ENCODE peak calls at places on chromosome 17, in six cellular contexts. One of them, this sample, is unnamed.

GRCh38 chr17:55266958-55267688 is 2.4 kb downstream of the HLF start:
- DNase-seq in HS-5: no peak
- DNase-seq in nephron progenitor cell: no peak
- DNase-seq in stimulated activated CD4-positive, alpha-beta T cell treated with anti-CD3 and anti-CD28 coated beads, Interleukin-12 subunit alpha, Interleukin-12 subunit beta, amount 100 ng/mL, for 48 hours: no peak
- DNase-seq in left ventricle myocardium superior: no peak
- DNase-seq in A549: no peak
- DNase-seq in this sample: no peak

GRCh38 chr17:17171991-17172939 is 33.9 kb downstream of the PLD6 start:
- DNase-seq in HS-5: no peak
- DNase-seq in nephron progenitor cell: no peak
- DNase-seq in stimulated activated CD4-positive, alpha-beta T cell treated with anti-CD3 and anti-CD28 coated beads, Interleukin-12 subunit alpha, Interleukin-12 subunit beta, amount 100 ng/mL, for 48 hours: no peak
- DNase-seq in A549: no peak
- DNase-seq in left ventricle myocardium superior: peak; percentile 70
- DNase-seq in this sample: peak; percentile 22

GRCh38 chr17:6712854-6713129 is 377 bp downstream of the SLC13A5 start:
- DNase-seq in HS-5: no peak
- DNase-seq in stimulated activated CD4-positive, alpha-beta T cell treated with anti-CD3 and anti-CD28 coated beads, Interleukin-12 subunit alpha, Interleukin-12 subunit beta, amount 100 ng/mL, for 48 hours: no peak
- DNase-seq in left ventricle myocardium superior: no peak
- DNase-seq in nephron progenitor cell: no peak
- DNase-seq in A549: no peak
- DNase-seq in this sample: no peak

GRCh38 chr17:79951361-79952264 is 84.1 kb downstream of the TBC1D16 start:
- DNase-seq in nephron progenitor cell: peak; percentile 77
- DNase-seq in left ventricle myocardium superior: peak; percentile 65
- DNase-seq in A549: no peak
- DNase-seq in stimulated activated CD4-positive, alpha-beta T cell treated with anti-CD3 and anti-CD28 coated beads, Interleukin-12 subunit alpha, Interleukin-12 subunit beta, amount 100 ng/mL, for 48 hours: no peak
- DNase-seq in HS-5: no peak
- DNase-seq in this sample: no peak

GRCh38 chr17:42249681-42250446 is 26.3 kb downstream of the STAT5B start:
- DNase-seq in left ventricle myocardium superior: no peak
- DNase-seq in stimulated activated CD4-positive, alpha-beta T cell treated with anti-CD3 and anti-CD28 coated beads, Interleukin-12 subunit alpha, Interleukin-12 subunit beta, amount 100 ng/mL, for 48 hours: peak; percentile 44
- DNase-seq in A549: no peak
- DNase-seq in HS-5: no peak
- DNase-seq in nephron progenitor cell: no peak
- DNase-seq in this sample: no peak

GRCh38 chr17:28871056-28871579 is 16.3 kb downstream of the ERAL1 start:
- DNase-seq in nephron progenitor cell: no peak
- DNase-seq in left ventricle myocardium superior: peak; percentile 9
- DNase-seq in HS-5: no peak
- DNase-seq in stimulated activated CD4-positive, alpha-beta T cell treated with anti-CD3 and anti-CD28 coated beads, Interleukin-12 subunit alpha, Interleukin-12 subunit beta, amount 100 ng/mL, for 48 hours: no peak
- DNase-seq in A549: no peak
- DNase-seq in this sample: no peak

GRCh38 chr17:73522696-73523095 is 121.5 kb downstream of the SDK2 start:
- DNase-seq in stimulated activated CD4-positive, alpha-beta T cell treated with anti-CD3 and anti-CD28 coated beads, Interleukin-12 subunit alpha, Interleukin-12 subunit beta, amount 100 ng/mL, for 48 hours: no peak
- DNase-seq in A549: no peak
- DNase-seq in HS-5: no peak
- DNase-seq in nephron progenitor cell: no peak
- DNase-seq in left ventricle myocardium superior: no peak
- DNase-seq in this sample: no peak

GRCh38 chr17:82237083-82237745 is 8.4 kb downstream of the SLC16A3 start:
- DNase-seq in nephron progenitor cell: no peak
- DNase-seq in stimulated activated CD4-positive, alpha-beta T cell treated with anti-CD3 and anti-CD28 coated beads, Interleukin-12 subunit alpha, Interleukin-12 subunit beta, amount 100 ng/mL, for 48 hours: no peak
- DNase-seq in left ventricle myocardium superior: peak; percentile 39
- DNase-seq in HS-5: no peak
- DNase-seq in A549: no peak
- DNase-seq in this sample: no peak

GRCh38 chr17:61335105-61335844 is 64.4 kb upstream of the TBX2 start:
- DNase-seq in left ventricle myocardium superior: no peak
- DNase-seq in HS-5: no peak
- DNase-seq in A549: no peak
- DNase-seq in nephron progenitor cell: no peak
- DNase-seq in stimulated activated CD4-positive, alpha-beta T cell treated with anti-CD3 and anti-CD28 coated beads, Interleukin-12 subunit alpha, Interleukin-12 subunit beta, amount 100 ng/mL, for 48 hours: no peak
- DNase-seq in this sample: no peak

GRCh38 chr17:39674702-39675389 is 6.6 kb downstream of the PNMT start:
- DNase-seq in nephron progenitor cell: no peak
- DNase-seq in HS-5: no peak
- DNase-seq in left ventricle myocardium superior: peak; percentile 71
- DNase-seq in stimulated activated CD4-positive, alpha-beta T cell treated with anti-CD3 and anti-CD28 coated beads, Interleukin-12 subunit alpha, Interleukin-12 subunit beta, amount 100 ng/mL, for 48 hours: no peak
- DNase-seq in A549: no peak
- DNase-seq in this sample: no peak